ENCODE peak calls at places on chromosomes 13 and 19, in five cellular contexts. One of them, this sample, is unnamed.

GRCh38 chr19:46841458-46842083 is 9.1 kb downstream of the AP2S1 start:
- DNase-seq in stromal cell of bone marrow: no peak
- DNase-seq in activated CD4-positive, alpha-beta T cell treated with anti-CD3 and anti-CD28 coated beads for 24 hours: no peak
- DNase-seq in nucleus accumbens: no peak
- DNase-seq in GM03348: peak
- DNase-seq in this sample: no peak

GRCh38 chr19:48992571-48993174 is 436 bp downstream of the GYS1 start:
- DNase-seq in stromal cell of bone marrow: no peak
- DNase-seq in activated CD4-positive, alpha-beta T cell treated with anti-CD3 and anti-CD28 coated beads for 24 hours: no peak
- DNase-seq in nucleus accumbens: no peak
- DNase-seq in GM03348: no peak
- DNase-seq in this sample: no peak

GRCh38 chr19:19900574-19901444 is at the start of gene ZNF93:
- DNase-seq in stromal cell of bone marrow: peak
- DNase-seq in activated CD4-positive, alpha-beta T cell treated with anti-CD3 and anti-CD28 coated beads for 24 hours: peak
- DNase-seq in nucleus accumbens: peak
- DNase-seq in GM03348: peak
- DNase-seq in this sample: peak

GRCh38 chr13:57813641-57814040 is 182.1 kb downstream of the PCDH17 start:
- DNase-seq in stromal cell of bone marrow: no peak
- DNase-seq in activated CD4-positive, alpha-beta T cell treated with anti-CD3 and anti-CD28 coated beads for 24 hours: no peak
- DNase-seq in nucleus accumbens: no peak
- DNase-seq in GM03348: no peak
- DNase-seq in this sample: no peak

GRCh38 chr19:50349277-50350057 is 16.0 kb downstream of the NAPSA start:
- DNase-seq in stromal cell of bone marrow: no peak
- DNase-seq in activated CD4-positive, alpha-beta T cell treated with anti-CD3 and anti-CD28 coated beads for 24 hours: no peak
- DNase-seq in nucleus accumbens: no peak
- DNase-seq in GM03348: no peak
- DNase-seq in this sample: peak

GRCh38 chr19:54439174-54439851 is 9.7 kb upstream of the LENG8 start:
- DNase-seq in stromal cell of bone marrow: no peak
- DNase-seq in activated CD4-positive, alpha-beta T cell treated with anti-CD3 and anti-CD28 coated beads for 24 hours: no peak
- DNase-seq in nucleus accumbens: peak
- DNase-seq in GM03348: no peak
- DNase-seq in this sample: no peak

GRCh38 chr13:102774210-102774560 is 599 bp upstream of the TEX30 start:
- DNase-seq in stromal cell of bone marrow: no peak
- DNase-seq in activated CD4-positive, alpha-beta T cell treated with anti-CD3 and anti-CD28 coated beads for 24 hours: no peak
- DNase-seq in nucleus accumbens: no peak
- DNase-seq in GM03348: peak
- DNase-seq in this sample: no peak

GRCh38 chr13:73945871-73946270 is 188.3 kb downstream of the KLF12 start:
- DNase-seq in stromal cell of bone marrow: no peak
- DNase-seq in activated CD4-positive, alpha-beta T cell treated with anti-CD3 and anti-CD28 coated beads for 24 hours: no peak
- DNase-seq in nucleus accumbens: peak
- DNase-seq in GM03348: peak
- DNase-seq in this sample: no peak

GRCh38 chr19:54154603-54155345 is 4.7 kb downstream of the LENG1 start:
- DNase-seq in stromal cell of bone marrow: no peak
- DNase-seq in activated CD4-positive, alpha-beta T cell treated with anti-CD3 and anti-CD28 coated beads for 24 hours: no peak
- DNase-seq in nucleus accumbens: no peak
- DNase-seq in GM03348: peak
- DNase-seq in this sample: no peak

GRCh38 chr13:41465215-41465907 is 8.0 kb downstream of the RGCC start:
- DNase-seq in stromal cell of bone marrow: peak
- DNase-seq in activated CD4-positive, alpha-beta T cell treated with anti-CD3 and anti-CD28 coated beads for 24 hours: peak
- DNase-seq in nucleus accumbens: no peak
- DNase-seq in GM03348: peak
- DNase-seq in this sample: peak

GRCh38 chr13:20134732-20135131 is 26.1 kb downstream of the GJA3 start:
- DNase-seq in stromal cell of bone marrow: no peak
- DNase-seq in activated CD4-positive, alpha-beta T cell treated with anti-CD3 and anti-CD28 coated beads for 24 hours: no peak
- DNase-seq in nucleus accumbens: no peak
- DNase-seq in GM03348: no peak
- DNase-seq in this sample: no peak

GRCh38 chr13:38542601-38543000 is 144.3 kb upstream of the FREM2 start:
- DNase-seq in stromal cell of bone marrow: no peak
- DNase-seq in activated CD4-positive, alpha-beta T cell treated with anti-CD3 and anti-CD28 coated beads for 24 hours: no peak
- DNase-seq in nucleus accumbens: no peak
- DNase-seq in GM03348: no peak
- DNase-seq in this sample: no peak